ENCODE peak calls at places on chromosomes 13 and 19, in four cellular contexts. Z is HepG2, P is K562, F is GM12878. A is an unnamed sample.

GRCh38 chr13:75489502-75490263 is 7.7 kb upstream of the TBC1D4 start:
- DNase-seq in P (no peak), Z (peak; percentile 46), F (peak; percentile 76), A (no peak)

GRCh38 chr19:41377977-41378707 is 1.8 kb downstream of the TMEM91 start:
- DNase-seq in Z (no peak), P (peak; percentile 31), F (no peak), A (peak; percentile 69)

GRCh38 chr19:13243971-13244370 is 93.8 kb downstream of the IER2 start:
- DNase-seq in F (no peak), P (no peak), Z (no peak), A (no peak)

GRCh38 chr13:110856941-110857835 is 57.7 kb downstream of the ANKRD10 start:
- DNase-seq in P (no peak), F (no peak), Z (no peak), A (no peak)

GRCh38 chr13:46896346-46897138 is at the start of gene HTR2A:
- DNase-seq in P (no peak), F (no peak), Z (no peak), A (no peak)

GRCh38 chr19:36152061-36152885 is at the start of gene COX7A1:
- DNase-seq in Z (no peak), F (no peak), P (peak; percentile 26), A (no peak)

GRCh38 chr13:66519259-66519658 is 710.9 kb downstream of the PCDH9 start:
- DNase-seq in F (no peak), P (no peak), Z (no peak), A (no peak)

GRCh38 chr13:35266412-35266811 is 210.1 kb downstream of the MAB21L1 start:
- DNase-seq in Z (no peak), F (no peak), P (no peak), A (no peak)

GRCh38 chr13:102690883-102691282 is 4.0 kb downstream of the METTL21C start:
- DNase-seq in F (no peak), P (no peak), Z (no peak), A (no peak)

GRCh38 chr19:2221918-2222317 is 14.2 kb downstream of the PLEKHJ1 start:
- DNase-seq in P (no peak), F (no peak), Z (no peak), A (no peak)

GRCh38 chr19:14381689-14382474 is 638 bp downstream of the ADGRE5 start:
- DNase-seq in P (peak; percentile 51), Z (no peak), F (no peak), A (no peak)

GRCh38 chr19:33797821-33798633 is 1.4 kb downstream of the KCTD15 start:
- DNase-seq in P (peak; percentile 81), F (no peak), Z (no peak), A (peak; percentile 71)

GRCh38 chr13:67574320-67575233 is 344.4 kb upstream of the PCDH9 start:
- DNase-seq in Z (no peak), F (no peak), P (no peak), A (no peak)

GRCh38 chr13:40094056-40094455 is 438.6 kb downstream of the COG6 start:
- DNase-seq in F (no peak), P (no peak), Z (no peak), A (no peak)

GRCh38 chr19:8926341-8926740 is 83.9 kb downstream of the MUC16 start:
- DNase-seq in P (no peak), F (no peak), Z (no peak), A (no peak)

GRCh38 chr13:27533155-27533643 is 82.8 kb upstream of the MTIF3 start:
- DNase-seq in P (peak; percentile 56), F (no peak), Z (peak; percentile 65), A (peak; percentile 93)

GRCh38 chr13:99982741-99983400 is 1.3 kb downstream of the ZIC2 start:
- DNase-seq in P (no peak), F (no peak), Z (no peak), A (no peak)
- TF ChIP-seq USF2 in P (no peak), F (no peak), Z (no peak), A (no peak)

GRCh38 chr13:73193541-73193940 is 134.7 kb downstream of the KLF5 start:
- DNase-seq in P (no peak), F (no peak), Z (no peak), A (no peak)
- TF ChIP-seq CREM in P (no peak), F (no peak), Z (no peak), A (no peak)

DNA sequence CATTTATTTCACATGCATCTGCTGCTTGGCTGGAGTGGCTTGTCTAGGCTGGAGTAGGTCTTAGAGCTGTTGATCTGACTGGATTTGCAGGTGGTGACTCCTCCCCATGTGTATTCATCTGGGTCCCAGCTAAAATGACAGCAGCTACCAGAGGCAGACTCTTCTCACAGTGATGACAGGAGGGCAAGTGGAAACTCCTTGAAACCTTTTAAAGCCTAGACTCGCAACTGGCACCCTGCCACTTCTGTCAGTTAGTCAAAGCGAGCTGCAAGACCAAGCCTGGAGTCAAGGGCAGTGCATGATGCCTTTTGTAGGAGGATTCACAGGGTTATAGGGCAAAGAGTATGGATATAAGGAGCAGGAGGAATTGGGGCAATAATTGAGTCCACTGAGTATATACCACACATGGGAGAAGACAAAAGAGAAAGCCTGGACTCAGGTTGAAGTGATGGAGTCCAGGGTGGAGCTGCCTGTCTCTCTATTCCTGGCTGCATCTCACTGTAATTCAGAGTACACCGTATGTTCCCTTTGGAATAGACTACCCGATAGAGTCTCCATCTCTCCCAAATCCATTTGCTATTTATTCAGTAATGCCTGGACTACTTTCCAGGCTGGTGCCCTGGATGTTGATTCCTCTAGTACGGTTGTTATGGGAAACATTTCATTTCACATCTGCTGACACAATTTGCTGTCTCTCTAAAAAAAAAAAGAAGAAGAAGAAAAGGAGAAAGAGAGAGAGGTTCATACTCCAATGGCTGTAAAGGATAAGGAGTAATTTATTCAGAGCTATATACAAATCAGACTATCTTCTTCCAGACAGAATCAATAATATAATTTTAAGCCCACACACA is 65.5 kb downstream of the TEX26 start:
- DNase-seq in F (no peak), Z (no peak), P (no peak), A (no peak)
- TF ChIP-seq USF2 in F (no peak), Z (no peak), P (no peak), A (no peak)

GRCh38 chr19:1112254-1113208 is 8.7 kb downstream of the GPX4 start:
- DNase-seq in P (peak; percentile 87), F (no peak), Z (no peak), A (peak; percentile 84)

GRCh38 chr19:1111641-1112253 is 8.0 kb downstream of the GPX4 start:
- DNase-seq in F (no peak), Z (no peak), P (no peak), A (no peak)

GRCh38 chr19:1113986-1114483 is 10.2 kb downstream of the GPX4 start:
- DNase-seq in P (no peak), F (no peak), Z (no peak), A (no peak)

GRCh38 chr19:1115646-1116420 is 12.0 kb downstream of the GPX4 start:
- DNase-seq in Z (no peak), P (no peak), F (no peak), A (no peak)

DNA sequence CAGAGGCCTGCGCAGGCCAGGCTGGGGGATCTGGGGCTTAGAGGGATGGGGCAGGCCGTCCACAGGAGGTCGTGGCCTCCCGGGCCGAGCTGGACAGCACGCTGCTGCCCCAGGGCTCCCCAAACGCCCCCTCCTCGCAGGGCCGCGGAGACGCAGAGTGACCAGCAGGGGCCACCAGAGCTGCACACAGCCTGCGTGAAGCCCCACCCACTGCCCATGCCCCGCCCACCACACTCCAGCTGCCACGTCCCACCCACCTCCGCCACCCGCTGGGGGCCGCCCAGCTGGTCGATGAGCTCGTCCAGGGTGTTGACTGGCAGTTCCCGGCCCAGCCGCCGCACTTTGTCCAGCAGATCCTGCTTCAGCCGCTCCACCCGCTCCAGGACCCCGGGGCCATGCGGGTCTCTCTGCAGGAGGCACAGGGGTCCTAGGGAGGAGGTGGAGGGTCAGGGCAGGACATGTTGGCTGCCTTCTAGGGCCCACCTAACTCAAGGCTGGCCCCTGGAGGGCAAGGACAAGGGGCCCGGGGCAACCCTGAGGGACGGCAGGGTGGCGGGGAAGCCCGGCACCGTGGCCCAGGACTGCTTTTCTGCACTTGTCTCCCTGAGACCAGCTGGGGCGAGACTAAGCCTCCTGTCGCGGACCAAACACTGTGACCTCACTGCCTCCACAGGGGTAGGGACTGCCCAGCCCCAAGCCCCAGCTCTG is 9.6 kb downstream of the GPX4 start:
- DNase-seq in Z (peak; percentile 89), F (peak; percentile 24), P (peak; percentile 96), A (peak; percentile 98)
- TF ChIP-seq CREM in Z (no peak), F (no peak), P (peak; percentile 79), A (no peak)

GRCh38 chr19:46221981-46222610 is 7.4 kb upstream of the IGFL1 start:
- DNase-seq in Z (no peak), F (no peak), P (no peak), A (peak; percentile 63)
- TF ChIP-seq USF2 in Z (no peak), F (no peak), P (no peak), A (no peak)

A was measured in WTC11.